ENCODE peak calls at places on chromosome X, in six cellular contexts. V is type B pancreatic cell, S is AG08395, I is NB4, G is pulmonary artery endothelial cell, C is GM03348. F is an unnamed sample.

GRCh38 chrX:29941292-29941691 is 274.1 kb upstream of the MAGEB2 start:
- DNase-seq in S (no peak), C (no peak), G (no peak), I (no peak), V (no peak), F (peak; percentile 24)

GRCh38 chrX:119669424-119670037 is 23.4 kb downstream of the SEPTIN6 start:
- DNase-seq in S (no peak), I (no peak), V (no peak), C (no peak), G (no peak), F (peak; percentile 93)

GRCh38 chrX:44428989-44429627 is 85.6 kb upstream of the EFHC2 start:
- DNase-seq in V (no peak), S (no peak), G (no peak), C (no peak), I (peak; percentile 1), F (no peak)

GRCh38 chrX:153733651-153734240 is 9.1 kb downstream of the ABCD1 start:
- DNase-seq in S (no peak), I (no peak), C (no peak), G (no peak), V (no peak), F (no peak)

GRCh38 chrX:50812995-50813842 is 775 bp downstream of the SHROOM4 start:
- DNase-seq in V (peak; percentile 69), S (peak; percentile 35), I (peak; percentile 6), G (no peak), C (peak; percentile 60), F (peak; percentile 43)

GRCh38 chrX:55151199-55151598 is 62.4 kb downstream of the PAGE2 start:
- DNase-seq in S (no peak), I (no peak), G (no peak), V (no peak), C (no peak), F (no peak)

GRCh38 chrX:21972721-21973120 is 32.2 kb downstream of the SMS start:
- DNase-seq in S (no peak), I (peak; percentile 27), C (peak; percentile 35), V (no peak), G (no peak), F (peak; percentile 85)

GRCh38 chrX:50068293-50068568 is 132.6 kb downstream of the AKAP4 start:
- DNase-seq in C (no peak), S (no peak), V (no peak), G (no peak), I (no peak), F (no peak)

GRCh38 chrX:24777660-24778059 is 83.9 kb downstream of the POLA1 start:
- DNase-seq in G (no peak), S (no peak), C (no peak), I (peak; percentile 19), V (no peak), F (no peak)

GRCh38 chrX:74119016-74119910 is 184.7 kb upstream of the ZCCHC13 start:
- DNase-seq in I (peak; percentile 86), C (peak; percentile 46), V (no peak), S (peak; percentile 74), G (no peak), F (peak; percentile 2)

GRCh38 chrX:12614266-12614665 is 176.9 kb upstream of the PRPS2 start:
- DNase-seq in V (no peak), C (no peak), G (no peak), S (no peak), I (no peak), F (no peak)

GRCh38 chrX:134529481-134529880 is 69.5 kb downstream of the HPRT1 start:
- DNase-seq in I (no peak), C (no peak), G (no peak), S (no peak), V (no peak), F (no peak)

GRCh38 chrX:136597356-136597755 is 50.6 kb upstream of the CD40LG start:
- DNase-seq in C (no peak), V (no peak), G (no peak), I (no peak), S (no peak), F (no peak)

GRCh38 chrX:43676960-43677582 is 21.0 kb downstream of the MAOA start:
- DNase-seq in G (no peak), S (no peak), C (no peak), I (no peak), V (no peak), F (peak; percentile 60)

GRCh38 chrX:100650841-100651240 is 6.8 kb downstream of the SRPX2 start:
- DNase-seq in S (no peak), V (no peak), C (no peak), I (no peak), G (no peak), F (no peak)

GRCh38 chrX:74423289-74423985 is 2.1 kb downstream of the SLC16A2 start:
- DNase-seq in C (peak; percentile 1), S (no peak), V (no peak), I (no peak), G (no peak), F (no peak)

GRCh38 chrX:122857734-122858133 is 326.3 kb upstream of the GRIA3 start:
- DNase-seq in V (no peak), S (no peak), I (no peak), G (no peak), C (no peak), F (no peak)

GRCh38 chrX:20739038-20739745 is 472.5 kb upstream of the RPS6KA3 start:
- DNase-seq in G (no peak), C (no peak), V (no peak), S (no peak), I (no peak), F (no peak)

GRCh38 chrX:30414144-30414543 is 105.0 kb upstream of the NR0B1 start:
- DNase-seq in V (no peak), I (no peak), S (no peak), G (no peak), C (no peak), F (no peak)

GRCh38 chrX:70013483-70014222 is 36.1 kb downstream of the AWAT2 start:
- DNase-seq in V (no peak), G (no peak), C (no peak), S (no peak), I (no peak), F (no peak)

GRCh38 chrX:132272826-132273225 is 53.6 kb upstream of the RAP2C start:
- DNase-seq in G (no peak), S (no peak), V (no peak), I (no peak), C (no peak), F (no peak)

GRCh38 chrX:118530537-118530936 is 34.9 kb downstream of the DOCK11 start:
- DNase-seq in C (peak; percentile 49), V (no peak), S (peak; percentile 36), I (peak; percentile 63), G (no peak), F (no peak)

GRCh38 chrX:115521717-115522116 is 39.3 kb upstream of the PLS3 start:
- DNase-seq in C (no peak), S (no peak), V (no peak), I (no peak), G (no peak), F (no peak)

GRCh38 chrX:151754641-151755215 is 20.2 kb downstream of the CNGA2 start:
- DNase-seq in G (no peak), V (no peak), I (no peak), S (no peak), C (no peak), F (no peak)

GRCh38 chrX:31483336-31483735 is 411.5 kb upstream of the FTHL17 start:
- DNase-seq in S (peak; percentile 55), C (peak; percentile 68), V (no peak), G (peak; percentile 55), I (no peak), F (no peak)

GRCh38 chrX:10761447-10761846 is 141.1 kb upstream of the MID1 start:
- DNase-seq in G (no peak), V (no peak), I (no peak), S (no peak), C (no peak), F (no peak)